ENCODE peak calls at places on chromosomes 3 and 15, in four cellular contexts. C is posterior cingulate gyrus; R is mucosa of descending colon; N is activated CD4-positive, alpha-beta T cell treated with anti-CD3 and anti-CD28 coated beads, Interleukin-2, amount 10 ng/mL, durations not matched to agents 24 days and 14 days. I is an unnamed sample.

GRCh38 chr3:110754207-110754916 is 317.3 kb upstream of the NECTIN3 start:
- DNase-seq in C (no peak), R (no peak), N (no peak), I (no peak)

GRCh38 chr3:16482770-16483531 is 30.5 kb downstream of the RFTN1 start:
- DNase-seq in C (no peak), R (peak; percentile 35), N (peak; percentile 81), I (no peak)

GRCh38 chr3:57446318-57446841 is 97.8 kb downstream of the DNAH12 start:
- DNase-seq in C (no peak), R (no peak), N (no peak), I (no peak)

GRCh38 chr15:86624261-86625036 is 544.8 kb downstream of the AGBL1 start:
- DNase-seq in C (peak; percentile 39), R (peak; percentile 80), N (peak; percentile 84), I (peak; percentile 72)

GRCh38 chr3:101995371-101996046 is 146.2 kb downstream of the NFKBIZ start:
- DNase-seq in C (no peak), R (no peak), N (no peak), I (no peak)

GRCh38 chr3:178036745-178037144 is 499.5 kb upstream of the KCNMB2 start:
- DNase-seq in C (no peak), R (no peak), N (no peak), I (no peak)

GRCh38 chr3:184562146-184562861 is 719 bp downstream of the EPHB3 start:
- DNase-seq in C (no peak), R (peak; percentile 61), N (peak; percentile 65), I (no peak)

GRCh38 chr3:176814252-176814651 is 383.0 kb downstream of the TBL1XR1 start:
- DNase-seq in C (no peak), R (peak; percentile 51), N (peak; percentile 66), I (no peak)

GRCh38 chr3:134462236-134463059 is 23.3 kb downstream of the ANAPC13 start:
- DNase-seq in C (no peak), R (no peak), N (no peak), I (no peak)

GRCh38 chr3:184443831-184444230 is 64.0 kb downstream of the CHRD start:
- DNase-seq in C (no peak), R (no peak), N (no peak), I (no peak)

GRCh38 chr3:56269755-56270154 is 198.5 kb downstream of the ERC2 start:
- DNase-seq in C (no peak), R (no peak), N (no peak), I (no peak)

GRCh38 chr3:133573054-133573628 is 345 bp upstream of the CDV3 start:
- DNase-seq in C (peak; percentile 100), R (peak; percentile 100), N (peak; percentile 100), I (peak; percentile 100)

GRCh38 chr15:80727196-80727595 is 32.1 kb downstream of the ABHD17C start:
- DNase-seq in C (no peak), R (no peak), N (no peak), I (no peak)

GRCh38 chr3:179880868-179881267 is 155.9 kb downstream of the PEX5L start:
- DNase-seq in C (no peak), R (no peak), N (no peak), I (no peak)

GRCh38 chr15:99410477-99410876 is 155.3 kb upstream of the MEF2A start:
- DNase-seq in C (peak; percentile 57), R (no peak), N (no peak), I (no peak)

GRCh38 chr3:138941259-138941885 is 5.6 kb downstream of the FOXL2 start:
- DNase-seq in C (no peak), R (peak; percentile 79), N (peak; percentile 70), I (no peak)

GRCh38 chr3:135779590-135780235 is 185.8 kb upstream of the PPP2R3A start:
- DNase-seq in C (peak; percentile 36), R (no peak), N (no peak), I (no peak)

I was measured in ureter.